ENCODE peak calls at places on chromosomes 1 and 21, in seven cellular contexts. G is fibroblast of mammary gland, T is heart left ventricle, D is left ventricle myocardium inferior, Y is sigmoid colon, B is brain microvascular endothelial cell, J is IMR-90. A is an unnamed sample.

GRCh38 chr1:32068891-32069590 is 3.7 kb upstream of the TMEM39B start:
- DNase-seq in T (no peak), J (peak), Y (no peak), B (no peak), G (peak), D (no peak), A (no peak)

GRCh38 chr1:246608616-246609376 is 42.5 kb downstream of the CNST start:
- DNase-seq in J (peak), Y (peak), D (peak), G (peak), T (peak), B (peak), A (peak)

GRCh38 chr1:227388771-227389170 is 70.5 kb upstream of the CDC42BPA start:
- DNase-seq in G (no peak), D (no peak), T (no peak), J (no peak), Y (no peak), B (no peak), A (peak)

GRCh38 chr1:168092566-168093355 is 44.0 kb downstream of the GPR161 start:
- DNase-seq in D (no peak), T (no peak), G (peak), B (no peak), Y (no peak), J (no peak), A (peak)

GRCh38 chr1:17059391-17060128 is 5.7 kb upstream of the SDHB start:
- DNase-seq in G (peak), Y (no peak), D (peak), J (peak), B (peak), T (peak), A (peak)

GRCh38 chr1:168321945-168322344 is 41.3 kb downstream of the TBX19 start:
- DNase-seq in J (peak), D (no peak), G (peak), Y (no peak), T (no peak), B (peak), A (no peak)

GRCh38 chr1:205792946-205793673 is 17.8 kb upstream of the RAB29 start:
- DNase-seq in B (no peak), Y (no peak), J (no peak), D (no peak), G (no peak), T (no peak), A (no peak)

GRCh38 chr21:43689556-43690337 is 29.2 kb upstream of the PDXK start:
- DNase-seq in Y (no peak), D (no peak), B (no peak), J (no peak), G (no peak), T (no peak), A (no peak)

GRCh38 chr1:26771643-26772321 is 16.0 kb upstream of the PIGV start:
- DNase-seq in D (no peak), G (peak), B (peak), Y (no peak), T (no peak), J (peak), A (peak)

GRCh38 chr1:92096317-92096716 is 16.2 kb downstream of the BTBD8 start:
- DNase-seq in Y (no peak), B (no peak), J (peak), T (no peak), D (no peak), G (peak), A (no peak)

GRCh38 chr1:38990401-38990745 is 703 bp upstream of the AKIRIN1 start:
- DNase-seq in Y (no peak), T (no peak), B (no peak), D (no peak), G (peak), J (peak), A (no peak)

DNA sequence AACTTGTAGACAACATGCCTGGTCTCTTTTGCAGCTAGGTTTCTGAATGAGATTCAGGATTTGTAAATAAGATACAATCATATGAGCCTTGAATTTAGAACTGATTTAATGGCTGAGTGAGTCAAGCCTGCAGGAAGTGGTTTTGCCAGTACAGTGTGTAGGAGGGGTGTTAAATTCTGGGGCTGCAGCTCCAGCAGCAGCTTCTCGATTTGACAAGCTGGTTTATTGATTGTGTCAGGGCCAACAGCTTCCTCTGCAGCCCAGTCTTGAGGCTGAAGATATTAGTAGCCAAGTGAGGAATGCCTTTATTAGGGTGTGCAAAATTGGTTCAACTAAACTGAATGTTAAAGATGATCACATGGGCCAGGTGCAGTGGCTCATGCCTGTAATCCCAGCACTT is 11.5 kb upstream of the PLA2G5 start:
- DNase-seq in Y (no peak), J (peak), G (peak), B (peak), T (no peak), D (no peak), A (no peak)
- H3K4me3 ChIP-seq in Y (no peak), J (no peak), G (no peak), B (no peak), T (no peak), D (no peak), A (no peak)

GRCh38 chr1:234608720-234609527 is 1.1 kb downstream of the IRF2BP2 start:
- DNase-seq in T (peak), D (peak), J (no peak), Y (peak), B (peak), G (peak), A (peak)

GRCh38 chr1:234606731-234607090 is 3.3 kb downstream of the IRF2BP2 start:
- DNase-seq in D (no peak), B (no peak), T (no peak), J (no peak), G (no peak), Y (no peak), A (no peak)

GRCh38 chr1:234608026-234608719 is 1.8 kb downstream of the IRF2BP2 start:
- DNase-seq in T (peak), D (peak), Y (peak), G (peak), J (peak), B (peak), A (peak)

GRCh38 chr1:234605983-234606730 is 3.8 kb downstream of the IRF2BP2 start:
- DNase-seq in Y (no peak), G (peak), B (no peak), T (peak), J (peak), D (peak), A (no peak)

DNA sequence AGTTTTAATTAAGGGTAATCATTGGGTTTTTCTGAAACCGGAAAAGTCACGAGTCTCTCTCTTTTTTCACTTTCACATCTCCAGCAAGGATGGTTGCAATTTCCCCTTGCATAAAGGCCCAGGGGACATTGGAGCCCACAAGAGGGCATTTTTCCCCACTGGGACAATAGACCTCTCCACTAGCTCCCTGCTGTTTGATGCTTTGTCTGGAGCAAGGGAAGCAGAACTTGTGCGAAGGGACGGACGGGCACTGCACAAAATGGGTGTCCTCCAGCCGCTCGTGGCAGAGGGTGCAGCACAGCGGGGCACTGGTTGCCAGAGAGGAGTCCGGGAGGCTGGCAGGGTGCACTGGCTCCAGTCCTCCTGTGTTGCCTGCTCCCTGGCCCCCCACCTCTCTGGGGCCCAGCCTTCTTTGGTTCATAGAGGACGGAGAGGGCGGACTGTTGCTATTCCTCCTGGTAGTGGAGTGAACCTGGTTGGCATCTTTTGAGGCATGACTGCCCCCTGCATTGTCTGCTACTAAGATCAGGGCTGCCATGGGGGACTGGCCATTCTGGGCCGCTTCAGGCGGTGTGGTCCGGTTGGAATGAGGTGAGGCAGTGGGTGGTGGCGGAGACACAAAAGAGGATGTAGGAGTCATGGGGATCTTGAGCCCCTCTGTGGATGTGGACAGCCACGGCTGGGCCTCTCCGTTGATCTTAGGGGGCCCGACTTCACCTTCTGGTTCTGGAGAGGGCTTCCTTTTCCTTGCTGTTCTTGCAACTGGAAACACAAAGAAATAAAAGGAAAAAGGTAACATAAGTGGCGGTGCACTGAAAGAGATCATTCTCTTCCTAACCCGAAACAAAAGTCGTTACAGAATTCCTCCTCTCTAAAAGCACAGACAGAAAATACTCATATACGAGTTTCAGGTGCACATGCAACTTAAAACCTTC is 2.6 kb downstream of the IRF2BP2 start:
- DNase-seq in B (no peak), T (peak), D (peak), J (no peak), G (peak), Y (peak), A (peak)
- TF ChIP-seq CTCF in B (peak), T (no peak), D (peak), J (peak), G (no peak), Y (no peak), A (peak)

GRCh38 chr1:1430114-1430982 is 5.1 kb upstream of the VWA1 start:
- DNase-seq in Y (peak), B (no peak), J (peak), D (peak), G (peak), T (peak), A (peak)
- H3K4me3 ChIP-seq in Y (no peak), B (no peak), J (no peak), D (peak), G (no peak), T (peak), A (no peak)

GRCh38 chr21:42129300-42130266 is 58.5 kb downstream of the UMODL1 start:
- DNase-seq in J (no peak), T (no peak), Y (no peak), D (no peak), B (no peak), G (no peak), A (no peak)
- TF ChIP-seq CTCF in J (no peak), T (no peak), Y (no peak), D (no peak), B (no peak), G (no peak), A (no peak)